ENCODE peak calls at places on chromosomes 11 and 22, in four cellular contexts. S is adipocyte; W is stimulated activated CD4-positive, alpha-beta T cell treated with anti-CD3 and anti-CD28 coated beads, Interleukin-12 subunit alpha, Interleukin-12 subunit beta, amount 100 ng/mL, for 48 hours; M is activated gamma-delta T cell treated with Interleukin-2 at 50 U/mL for 16 hours. V is an unnamed sample.

GRCh38 chr11:14611939-14612338 is 31.7 kb upstream of the PDE3B start:
- DNase-seq in M (no peak), W (no peak), S (no peak), V (no peak)

GRCh38 chr11:35622070-35622469 is 3.8 kb downstream of the FJX1 start:
- DNase-seq in S (peak), M (no peak), W (no peak), V (peak)

GRCh38 chr11:1401656-1402221 is 12.0 kb downstream of the BRSK2 start:
- DNase-seq in W (no peak), S (peak), M (peak), V (peak)

GRCh38 chr11:23103403-23103802 is 243.1 kb upstream of the CCDC179 start:
- DNase-seq in S (no peak), M (no peak), W (no peak), V (no peak)

GRCh38 chr11:126544311-126545056 is 189.0 kb downstream of the ST3GAL4 start:
- DNase-seq in W (no peak), M (no peak), S (peak), V (peak)

GRCh38 chr11:33722579-33723234 is 13.5 kb downstream of the CD59 start:
- DNase-seq in W (peak), M (no peak), S (peak), V (peak)

GRCh38 chr11:11572386-11572785 is 49.4 kb downstream of the GALNT18 start:
- DNase-seq in W (no peak), S (no peak), M (no peak), V (no peak)

GRCh38 chr22:37905534-37906363 is at the start of gene MICALL1:
- DNase-seq in W (no peak), M (peak), S (peak), V (peak)

GRCh38 chr11:103091441-103091809 is 535 bp downstream of the DCUN1D5 start:
- DNase-seq in W (peak), M (peak), S (peak), V (peak)

GRCh38 chr22:49725516-49725915 is 102.2 kb downstream of the BRD1 start:
- DNase-seq in W (no peak), S (no peak), M (no peak), V (no peak)

GRCh38 chr11:74532496-74533246 is 39.1 kb upstream of the LIPT2 start:
- DNase-seq in M (no peak), W (no peak), S (no peak), V (no peak)